ENCODE peak calls at places on chromosomes 2 and 18, in nine cellular contexts. C, D, A, O, K, R, Z, G and U are unnamed samples.

GRCh38 chr2:223090081-223090480 is 38.1 kb downstream of the KCNE4 start:
- DNase-seq in K (no peak), O (no peak), G (no peak), Z (no peak), R (no peak), D (peak; percentile 9), C (no peak), A (no peak), U (no peak)

GRCh38 chr18:13460946-13461345 is 242.4 kb downstream of the LDLRAD4 start:
- DNase-seq in G (no peak), Z (no peak), K (no peak), D (no peak), C (no peak), R (no peak), A (no peak), O (no peak), U (peak; percentile 35)

GRCh38 chr2:16553222-16553621 is 112.4 kb downstream of the CYRIA start:
- DNase-seq in K (no peak), C (peak; percentile 12), D (peak; percentile 21), R (no peak), G (peak; percentile 51), Z (peak; percentile 51), A (no peak), O (peak; percentile 40), U (no peak)

GRCh38 chr2:38148501-38148900 is 72.5 kb upstream of the CYP1B1 start:
- DNase-seq in O (peak; percentile 81), A (no peak), D (peak; percentile 68), K (no peak), G (no peak), R (peak; percentile 66), Z (no peak), C (no peak), U (no peak)

GRCh38 chr2:45879406-45879805 is 227.9 kb downstream of the PRKCE start:
- DNase-seq in O (no peak), C (no peak), G (no peak), Z (no peak), D (no peak), K (no peak), R (no peak), A (no peak), U (no peak)

GRCh38 chr2:195659114-195659513 is 2.1 kb downstream of the SLC39A10 start:
- DNase-seq in R (no peak), Z (peak; percentile 8), C (no peak), G (no peak), D (no peak), A (no peak), K (no peak), O (no peak), U (no peak)

GRCh38 chr2:128734521-128735295 is 416.0 kb upstream of the HS6ST1 start:
- DNase-seq in D (no peak), C (no peak), O (no peak), Z (peak; percentile 6), G (peak; percentile 67), K (no peak), R (no peak), A (peak; percentile 83), U (no peak)

GRCh38 chr2:204109681-204110080 is 173.1 kb downstream of the ICOS start:
- DNase-seq in A (no peak), O (no peak), G (no peak), K (no peak), D (peak; percentile 41), Z (peak; percentile 46), R (no peak), C (no peak), U (no peak)

GRCh38 chr18:50138181-50139064 is 56.5 kb downstream of the MYO5B start:
- DNase-seq in G (no peak), K (no peak), O (no peak), A (no peak), D (no peak), Z (no peak), R (no peak), C (no peak), U (no peak)

GRCh38 chr2:48081317-48081628 is 175.0 kb upstream of the FBXO11 start:
- DNase-seq in C (no peak), K (no peak), A (no peak), O (no peak), G (no peak), D (no peak), R (no peak), Z (no peak), U (no peak)

GRCh38 chr18:35203001-35203553 is 37.8 kb upstream of the ZNF397 start:
- DNase-seq in D (no peak), Z (peak; percentile 42), G (no peak), R (no peak), O (no peak), C (no peak), A (no peak), K (no peak), U (no peak)

GRCh38 chr2:3490191-3491158 is 28.9 kb downstream of the ADI1 start:
- DNase-seq in K (no peak), G (no peak), R (no peak), O (no peak), D (no peak), Z (no peak), A (no peak), C (no peak), U (peak; percentile 75)

GRCh38 chr2:237541242-237541641 is 25.1 kb upstream of the PRLH start:
- DNase-seq in O (no peak), Z (no peak), D (no peak), A (peak; percentile 30), K (no peak), C (no peak), G (no peak), R (no peak), U (no peak)

GRCh38 chr2:121080013-121080772 is 204.8 kb downstream of the TFCP2L1 start:
- DNase-seq in O (peak; percentile 61), C (peak; percentile 58), A (no peak), Z (peak; percentile 58), K (no peak), R (no peak), D (peak; percentile 46), G (peak; percentile 96), U (peak; percentile 78)

GRCh38 chr2:83003555-83003954 is 1455.5 kb downstream of the SUCLG1 start:
- DNase-seq in A (no peak), D (no peak), O (no peak), R (no peak), K (no peak), C (no peak), Z (no peak), G (no peak), U (no peak)

GRCh38 chr2:223936862-223937326 is 8.2 kb downstream of the WDFY1 start:
- DNase-seq in D (no peak), G (no peak), C (no peak), O (no peak), A (no peak), R (no peak), Z (peak; percentile 77), K (no peak), U (no peak)

GRCh38 chr2:50752228-50752627 is 279.7 kb downstream of the NRXN1 start:
- DNase-seq in C (no peak), Z (no peak), O (no peak), D (no peak), R (no peak), G (no peak), A (no peak), K (no peak), U (no peak)

DNA sequence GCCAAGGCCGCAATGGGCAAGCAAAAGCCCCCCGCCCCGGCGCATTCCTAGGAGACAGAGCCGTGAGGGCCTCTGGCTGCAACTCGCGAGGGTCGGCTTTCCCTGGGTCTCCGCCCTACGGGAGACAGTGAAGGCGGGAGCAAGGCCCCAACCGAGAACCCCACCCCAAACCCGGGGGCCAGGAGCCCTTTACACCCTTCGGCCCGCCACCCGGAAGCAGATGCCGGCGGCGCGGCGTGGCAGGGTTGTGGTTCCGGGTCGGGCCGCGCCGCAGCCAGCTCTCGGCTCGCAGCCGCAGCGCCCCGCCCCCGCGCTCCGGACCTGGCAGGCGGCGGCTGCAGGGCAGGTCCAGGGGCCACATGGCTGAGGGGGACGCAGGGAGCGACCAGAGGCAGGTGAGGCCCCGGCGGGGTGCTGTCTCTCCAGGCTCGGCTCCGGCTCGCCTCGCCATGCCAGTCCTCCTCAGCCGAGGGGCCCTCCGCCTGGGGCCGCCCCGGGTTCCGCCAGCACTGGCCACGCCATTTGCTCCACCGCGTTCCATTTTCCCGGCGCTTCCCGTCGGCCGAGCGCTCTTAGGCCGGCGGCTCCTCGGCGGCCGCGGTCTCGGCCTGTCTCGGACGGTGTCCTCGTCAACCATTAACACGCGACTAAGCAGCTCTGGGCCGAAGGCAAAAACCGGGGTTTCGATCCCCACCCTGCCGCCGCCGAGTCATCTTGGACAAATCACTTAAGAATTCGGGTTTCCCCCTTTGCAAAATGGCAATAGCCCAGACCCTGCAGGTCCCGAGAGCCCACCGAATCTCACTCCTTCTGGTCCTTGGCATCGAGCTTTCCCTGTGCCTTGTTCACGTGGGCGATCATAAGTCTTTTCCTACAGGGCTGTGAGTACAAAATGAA is at the start of gene IMPACT:
- DNase-seq in O (peak; percentile 38), K (no peak), R (peak; percentile 62), A (peak; percentile 94), C (peak; percentile 84), G (peak; percentile 95), Z (peak; percentile 83), D (peak; percentile 58), U (peak; percentile 82)
- TF ChIP-seq POLR2A in O (peak; percentile 55), K (no peak), R (no peak), A (peak; percentile 37), C (no peak), G (peak; percentile 73), Z (peak; percentile 91), D (peak; percentile 42), U (no peak)

DNA sequence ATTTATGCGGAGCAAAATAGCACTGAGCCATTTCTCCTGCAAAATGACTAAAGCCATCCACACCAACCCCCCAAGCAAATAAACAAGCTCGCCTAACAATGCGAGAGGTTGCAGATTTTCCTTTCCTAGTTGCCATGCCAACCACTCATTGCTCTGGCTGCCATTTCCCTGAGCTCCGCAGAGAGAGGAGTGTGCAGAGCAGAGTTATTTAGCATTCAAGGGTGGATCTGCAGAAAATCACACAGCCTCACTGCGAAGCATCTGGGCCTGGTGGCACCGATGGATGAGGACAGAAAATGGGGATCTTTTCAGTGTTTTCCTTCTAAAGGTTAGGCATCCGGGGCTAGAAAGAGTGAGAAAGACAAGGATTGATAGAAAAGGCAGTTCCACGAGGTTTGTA is 110.3 kb upstream of the UNC80 start:
- DNase-seq in G (peak; percentile 52), D (no peak), A (no peak), C (no peak), Z (no peak), K (no peak), O (no peak), R (no peak), U (no peak)
- TF ChIP-seq POLR2AphosphoS5 in G (no peak), D (no peak), A (no peak), C (no peak), Z (no peak), K (no peak), O (no peak), R (no peak), U (no peak)

DNA sequence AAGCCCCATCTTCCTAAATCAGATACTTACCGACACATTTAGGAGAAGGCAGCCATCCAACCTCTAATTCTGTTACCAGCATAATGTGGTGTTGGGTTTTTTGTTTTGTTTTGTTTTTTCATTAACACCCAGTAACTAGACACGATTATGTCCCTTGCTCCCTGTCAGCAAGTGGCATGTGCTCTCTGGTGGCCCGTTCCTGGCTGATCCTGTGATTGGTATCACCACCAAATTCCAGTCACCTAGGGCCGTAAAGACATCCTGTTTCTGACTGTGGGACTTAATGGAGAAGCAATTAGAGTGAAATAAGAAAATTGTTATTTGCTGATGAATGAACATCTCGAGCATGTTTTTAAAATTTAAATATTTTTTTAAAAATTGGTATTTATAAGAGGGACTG is 5.9 kb upstream of the DLX1 start:
- DNase-seq in O (no peak), D (no peak), C (no peak), G (no peak), K (no peak), Z (no peak), A (no peak), R (no peak), U (no peak)
- H3K9me3 ChIP-seq in O (no peaks in the 10 kb centered on the region), D (no peaks in the 10 kb centered on the region), C (no peaks in the 10 kb centered on the region), G (no peaks in the 10 kb centered on the region), K (no peaks in the 10 kb centered on the region), Z (no peaks in the 10 kb centered on the region), A (no peaks in the 10 kb centered on the region), R (peaks cover 6% of the 10 kb centered on the region), U (no peaks in the 10 kb centered on the region)

GRCh38 chr2:62456721-62457539 is 49.1 kb downstream of the TMEM17 start:
- DNase-seq in K (no peak), Z (peak; percentile 69), R (no peak), G (peak; percentile 99), O (peak; percentile 63), A (peak; percentile 93), D (peak; percentile 45), C (peak; percentile 70), U (peak; percentile 87)
- TF ChIP-seq POLR2A in K (no peak), Z (no peak), R (no peak), G (no peak), O (peak; percentile 28), A (no peak), D (no peak), C (no peak), U (no peak)